ENCODE peak calls at places on chromosomes 4 and X, in ten cellular contexts. One of them, this sample, is unnamed.
A peak's percentile ranks its signal among the peaks of the same experiment; 100 is the strongest.

GRCh38 chr4:174629265-174629664 is 107.0 kb upstream of the HPGD start:
- DNase-seq in stimulated activated CD4-positive, alpha-beta T cell treated with anti-CD3 and anti-CD28 coated beads, Interleukin-2, amount 100 ng/mL, for 48 hours: no peak
- DNase-seq in T-helper 17 cell: no peak
- DNase-seq in activated T-helper 1 cell treated with anti-CD3 and anti-CD28 coated beads, Interleukin-12 subunit alpha, Interleukin-12 subunit beta, Interleukin-2, Interleukin-4 antibody, amounts not matched to agents 30 ng/mL and 10 ng/mL and 1 ng/mL, durations not matched to agents 14 hours and 24 hours and 36 hours: no peak
- DNase-seq in stimulated activated CD8-positive, alpha-beta memory T cell treated with anti-CD3 and anti-CD28 coated beads, Interleukin-15, amount 100 ng/mL, for 24 hours: no peak
- DNase-seq in activated CD4-positive, alpha-beta T cell treated with anti-CD3 and anti-CD28 coated beads for 24 hours: no peak
- DNase-seq in GM13976: no peak
- DNase-seq in psoas muscle: no peak
- DNase-seq in HTR-8/SVneo: no peak
- DNase-seq in T-cell: no peak
- DNase-seq in this sample: no peak

GRCh38 chrX:72201836-72202536 is 20.4 kb downstream of the PIN4 start:
- DNase-seq in stimulated activated CD4-positive, alpha-beta T cell treated with anti-CD3 and anti-CD28 coated beads, Interleukin-2, amount 100 ng/mL, for 48 hours: no peak
- DNase-seq in T-helper 17 cell: no peak
- DNase-seq in activated T-helper 1 cell treated with anti-CD3 and anti-CD28 coated beads, Interleukin-12 subunit alpha, Interleukin-12 subunit beta, Interleukin-2, Interleukin-4 antibody, amounts not matched to agents 30 ng/mL and 10 ng/mL and 1 ng/mL, durations not matched to agents 14 hours and 24 hours and 36 hours: no peak
- DNase-seq in stimulated activated CD8-positive, alpha-beta memory T cell treated with anti-CD3 and anti-CD28 coated beads, Interleukin-15, amount 100 ng/mL, for 24 hours: no peak
- DNase-seq in activated CD4-positive, alpha-beta T cell treated with anti-CD3 and anti-CD28 coated beads for 24 hours: no peak
- DNase-seq in GM13976: no peak
- DNase-seq in psoas muscle: no peak
- DNase-seq in HTR-8/SVneo: peak; percentile 47
- DNase-seq in T-cell: no peak
- DNase-seq in this sample: no peak

GRCh38 chrX:154082396-154083133 is 15.0 kb downstream of the MECP2 start:
- DNase-seq in stimulated activated CD4-positive, alpha-beta T cell treated with anti-CD3 and anti-CD28 coated beads, Interleukin-2, amount 100 ng/mL, for 48 hours: no peak
- DNase-seq in T-helper 17 cell: no peak
- DNase-seq in activated T-helper 1 cell treated with anti-CD3 and anti-CD28 coated beads, Interleukin-12 subunit alpha, Interleukin-12 subunit beta, Interleukin-2, Interleukin-4 antibody, amounts not matched to agents 30 ng/mL and 10 ng/mL and 1 ng/mL, durations not matched to agents 14 hours and 24 hours and 36 hours: no peak
- DNase-seq in stimulated activated CD8-positive, alpha-beta memory T cell treated with anti-CD3 and anti-CD28 coated beads, Interleukin-15, amount 100 ng/mL, for 24 hours: no peak
- DNase-seq in activated CD4-positive, alpha-beta T cell treated with anti-CD3 and anti-CD28 coated beads for 24 hours: no peak
- DNase-seq in GM13976: no peak
- DNase-seq in psoas muscle: no peak
- DNase-seq in HTR-8/SVneo: no peak
- DNase-seq in T-cell: no peak
- DNase-seq in this sample: no peak

GRCh38 chrX:80812176-80812575 is 2.5 kb upstream of the BRWD3 start:
- DNase-seq in stimulated activated CD4-positive, alpha-beta T cell treated with anti-CD3 and anti-CD28 coated beads, Interleukin-2, amount 100 ng/mL, for 48 hours: no peak
- DNase-seq in T-helper 17 cell: no peak
- DNase-seq in activated T-helper 1 cell treated with anti-CD3 and anti-CD28 coated beads, Interleukin-12 subunit alpha, Interleukin-12 subunit beta, Interleukin-2, Interleukin-4 antibody, amounts not matched to agents 30 ng/mL and 10 ng/mL and 1 ng/mL, durations not matched to agents 14 hours and 24 hours and 36 hours: peak; percentile 1
- DNase-seq in stimulated activated CD8-positive, alpha-beta memory T cell treated with anti-CD3 and anti-CD28 coated beads, Interleukin-15, amount 100 ng/mL, for 24 hours: no peak
- DNase-seq in activated CD4-positive, alpha-beta T cell treated with anti-CD3 and anti-CD28 coated beads for 24 hours: no peak
- DNase-seq in GM13976: no peak
- DNase-seq in psoas muscle: no peak
- DNase-seq in HTR-8/SVneo: no peak
- DNase-seq in T-cell: peak; percentile 23
- DNase-seq in this sample: no peak

GRCh38 chrX:19731307-19731706 is 156.1 kb downstream of the SH3KBP1 start:
- DNase-seq in stimulated activated CD4-positive, alpha-beta T cell treated with anti-CD3 and anti-CD28 coated beads, Interleukin-2, amount 100 ng/mL, for 48 hours: no peak
- DNase-seq in T-helper 17 cell: no peak
- DNase-seq in activated T-helper 1 cell treated with anti-CD3 and anti-CD28 coated beads, Interleukin-12 subunit alpha, Interleukin-12 subunit beta, Interleukin-2, Interleukin-4 antibody, amounts not matched to agents 30 ng/mL and 10 ng/mL and 1 ng/mL, durations not matched to agents 14 hours and 24 hours and 36 hours: no peak
- DNase-seq in stimulated activated CD8-positive, alpha-beta memory T cell treated with anti-CD3 and anti-CD28 coated beads, Interleukin-15, amount 100 ng/mL, for 24 hours: no peak
- DNase-seq in activated CD4-positive, alpha-beta T cell treated with anti-CD3 and anti-CD28 coated beads for 24 hours: no peak
- DNase-seq in GM13976: no peak
- DNase-seq in psoas muscle: no peak
- DNase-seq in HTR-8/SVneo: no peak
- DNase-seq in T-cell: no peak
- DNase-seq in this sample: no peak

GRCh38 chr4:57064811-57065711 is 45.1 kb downstream of the IGFBP7 start:
- DNase-seq in stimulated activated CD4-positive, alpha-beta T cell treated with anti-CD3 and anti-CD28 coated beads, Interleukin-2, amount 100 ng/mL, for 48 hours: no peak
- DNase-seq in T-helper 17 cell: no peak
- DNase-seq in activated T-helper 1 cell treated with anti-CD3 and anti-CD28 coated beads, Interleukin-12 subunit alpha, Interleukin-12 subunit beta, Interleukin-2, Interleukin-4 antibody, amounts not matched to agents 30 ng/mL and 10 ng/mL and 1 ng/mL, durations not matched to agents 14 hours and 24 hours and 36 hours: no peak
- DNase-seq in stimulated activated CD8-positive, alpha-beta memory T cell treated with anti-CD3 and anti-CD28 coated beads, Interleukin-15, amount 100 ng/mL, for 24 hours: no peak
- DNase-seq in activated CD4-positive, alpha-beta T cell treated with anti-CD3 and anti-CD28 coated beads for 24 hours: no peak
- DNase-seq in GM13976: no peak
- DNase-seq in psoas muscle: peak; percentile 74
- DNase-seq in HTR-8/SVneo: no peak
- DNase-seq in T-cell: no peak
- DNase-seq in this sample: no peak

GRCh38 chrX:46298821-46299220 is 246.4 kb downstream of the ZNF674 start:
- DNase-seq in stimulated activated CD4-positive, alpha-beta T cell treated with anti-CD3 and anti-CD28 coated beads, Interleukin-2, amount 100 ng/mL, for 48 hours: no peak
- DNase-seq in T-helper 17 cell: no peak
- DNase-seq in activated T-helper 1 cell treated with anti-CD3 and anti-CD28 coated beads, Interleukin-12 subunit alpha, Interleukin-12 subunit beta, Interleukin-2, Interleukin-4 antibody, amounts not matched to agents 30 ng/mL and 10 ng/mL and 1 ng/mL, durations not matched to agents 14 hours and 24 hours and 36 hours: no peak
- DNase-seq in stimulated activated CD8-positive, alpha-beta memory T cell treated with anti-CD3 and anti-CD28 coated beads, Interleukin-15, amount 100 ng/mL, for 24 hours: no peak
- DNase-seq in activated CD4-positive, alpha-beta T cell treated with anti-CD3 and anti-CD28 coated beads for 24 hours: no peak
- DNase-seq in GM13976: no peak
- DNase-seq in psoas muscle: no peak
- DNase-seq in HTR-8/SVneo: no peak
- DNase-seq in T-cell: no peak
- DNase-seq in this sample: no peak

GRCh38 chr4:2714071-2714770 is 41.9 kb downstream of the TNIP2 start:
- DNase-seq in stimulated activated CD4-positive, alpha-beta T cell treated with anti-CD3 and anti-CD28 coated beads, Interleukin-2, amount 100 ng/mL, for 48 hours: no peak
- DNase-seq in T-helper 17 cell: no peak
- DNase-seq in activated T-helper 1 cell treated with anti-CD3 and anti-CD28 coated beads, Interleukin-12 subunit alpha, Interleukin-12 subunit beta, Interleukin-2, Interleukin-4 antibody, amounts not matched to agents 30 ng/mL and 10 ng/mL and 1 ng/mL, durations not matched to agents 14 hours and 24 hours and 36 hours: peak; percentile 38
- DNase-seq in stimulated activated CD8-positive, alpha-beta memory T cell treated with anti-CD3 and anti-CD28 coated beads, Interleukin-15, amount 100 ng/mL, for 24 hours: no peak
- DNase-seq in activated CD4-positive, alpha-beta T cell treated with anti-CD3 and anti-CD28 coated beads for 24 hours: no peak
- DNase-seq in GM13976: no peak
- DNase-seq in psoas muscle: no peak
- DNase-seq in HTR-8/SVneo: no peak
- DNase-seq in T-cell: peak; percentile 30
- DNase-seq in this sample: peak; percentile 66

GRCh38 chr4:7324651-7325121 is 110.0 kb downstream of the PSAPL1 start:
- DNase-seq in stimulated activated CD4-positive, alpha-beta T cell treated with anti-CD3 and anti-CD28 coated beads, Interleukin-2, amount 100 ng/mL, for 48 hours: no peak
- DNase-seq in T-helper 17 cell: no peak
- DNase-seq in activated T-helper 1 cell treated with anti-CD3 and anti-CD28 coated beads, Interleukin-12 subunit alpha, Interleukin-12 subunit beta, Interleukin-2, Interleukin-4 antibody, amounts not matched to agents 30 ng/mL and 10 ng/mL and 1 ng/mL, durations not matched to agents 14 hours and 24 hours and 36 hours: no peak
- DNase-seq in stimulated activated CD8-positive, alpha-beta memory T cell treated with anti-CD3 and anti-CD28 coated beads, Interleukin-15, amount 100 ng/mL, for 24 hours: no peak
- DNase-seq in activated CD4-positive, alpha-beta T cell treated with anti-CD3 and anti-CD28 coated beads for 24 hours: no peak
- DNase-seq in GM13976: no peak
- DNase-seq in psoas muscle: no peak
- DNase-seq in HTR-8/SVneo: no peak
- DNase-seq in T-cell: no peak
- DNase-seq in this sample: no peak

GRCh38 chr4:820230-821172 is 5.4 kb downstream of the CPLX1 start:
- DNase-seq in stimulated activated CD4-positive, alpha-beta T cell treated with anti-CD3 and anti-CD28 coated beads, Interleukin-2, amount 100 ng/mL, for 48 hours: no peak
- DNase-seq in T-helper 17 cell: no peak
- DNase-seq in activated T-helper 1 cell treated with anti-CD3 and anti-CD28 coated beads, Interleukin-12 subunit alpha, Interleukin-12 subunit beta, Interleukin-2, Interleukin-4 antibody, amounts not matched to agents 30 ng/mL and 10 ng/mL and 1 ng/mL, durations not matched to agents 14 hours and 24 hours and 36 hours: no peak
- DNase-seq in stimulated activated CD8-positive, alpha-beta memory T cell treated with anti-CD3 and anti-CD28 coated beads, Interleukin-15, amount 100 ng/mL, for 24 hours: no peak
- DNase-seq in activated CD4-positive, alpha-beta T cell treated with anti-CD3 and anti-CD28 coated beads for 24 hours: no peak
- DNase-seq in GM13976: no peak
- DNase-seq in psoas muscle: peak; percentile 38
- DNase-seq in HTR-8/SVneo: no peak
- DNase-seq in T-cell: no peak
- DNase-seq in this sample: no peak

GRCh38 chrX:116246261-116246660 is 75.7 kb downstream of the AGTR2 start:
- DNase-seq in stimulated activated CD4-positive, alpha-beta T cell treated with anti-CD3 and anti-CD28 coated beads, Interleukin-2, amount 100 ng/mL, for 48 hours: no peak
- DNase-seq in T-helper 17 cell: no peak
- DNase-seq in activated T-helper 1 cell treated with anti-CD3 and anti-CD28 coated beads, Interleukin-12 subunit alpha, Interleukin-12 subunit beta, Interleukin-2, Interleukin-4 antibody, amounts not matched to agents 30 ng/mL and 10 ng/mL and 1 ng/mL, durations not matched to agents 14 hours and 24 hours and 36 hours: no peak
- DNase-seq in stimulated activated CD8-positive, alpha-beta memory T cell treated with anti-CD3 and anti-CD28 coated beads, Interleukin-15, amount 100 ng/mL, for 24 hours: no peak
- DNase-seq in activated CD4-positive, alpha-beta T cell treated with anti-CD3 and anti-CD28 coated beads for 24 hours: no peak
- DNase-seq in GM13976: no peak
- DNase-seq in psoas muscle: no peak
- DNase-seq in HTR-8/SVneo: no peak
- DNase-seq in T-cell: no peak
- DNase-seq in this sample: no peak

GRCh38 chrX:80216086-80216485 is 201.5 kb downstream of the TBX22 start:
- DNase-seq in stimulated activated CD4-positive, alpha-beta T cell treated with anti-CD3 and anti-CD28 coated beads, Interleukin-2, amount 100 ng/mL, for 48 hours: no peak
- DNase-seq in T-helper 17 cell: no peak
- DNase-seq in activated T-helper 1 cell treated with anti-CD3 and anti-CD28 coated beads, Interleukin-12 subunit alpha, Interleukin-12 subunit beta, Interleukin-2, Interleukin-4 antibody, amounts not matched to agents 30 ng/mL and 10 ng/mL and 1 ng/mL, durations not matched to agents 14 hours and 24 hours and 36 hours: no peak
- DNase-seq in stimulated activated CD8-positive, alpha-beta memory T cell treated with anti-CD3 and anti-CD28 coated beads, Interleukin-15, amount 100 ng/mL, for 24 hours: no peak
- DNase-seq in activated CD4-positive, alpha-beta T cell treated with anti-CD3 and anti-CD28 coated beads for 24 hours: no peak
- DNase-seq in GM13976: no peak
- DNase-seq in psoas muscle: no peak
- DNase-seq in HTR-8/SVneo: no peak
- DNase-seq in T-cell: no peak
- DNase-seq in this sample: no peak

GRCh38 chrX:139203681-139204575 is 326.6 kb upstream of the F9 start:
- DNase-seq in stimulated activated CD4-positive, alpha-beta T cell treated with anti-CD3 and anti-CD28 coated beads, Interleukin-2, amount 100 ng/mL, for 48 hours: no peak
- DNase-seq in T-helper 17 cell: no peak
- DNase-seq in activated T-helper 1 cell treated with anti-CD3 and anti-CD28 coated beads, Interleukin-12 subunit alpha, Interleukin-12 subunit beta, Interleukin-2, Interleukin-4 antibody, amounts not matched to agents 30 ng/mL and 10 ng/mL and 1 ng/mL, durations not matched to agents 14 hours and 24 hours and 36 hours: no peak
- DNase-seq in stimulated activated CD8-positive, alpha-beta memory T cell treated with anti-CD3 and anti-CD28 coated beads, Interleukin-15, amount 100 ng/mL, for 24 hours: no peak
- DNase-seq in activated CD4-positive, alpha-beta T cell treated with anti-CD3 and anti-CD28 coated beads for 24 hours: no peak
- DNase-seq in GM13976: peak; percentile 28
- DNase-seq in psoas muscle: peak; percentile 58
- DNase-seq in HTR-8/SVneo: no peak
- DNase-seq in T-cell: no peak
- DNase-seq in this sample: no peak

GRCh38 chrX:148823986-148824385 is 323.6 kb downstream of the AFF2 start:
- DNase-seq in stimulated activated CD4-positive, alpha-beta T cell treated with anti-CD3 and anti-CD28 coated beads, Interleukin-2, amount 100 ng/mL, for 48 hours: no peak
- DNase-seq in T-helper 17 cell: no peak
- DNase-seq in activated T-helper 1 cell treated with anti-CD3 and anti-CD28 coated beads, Interleukin-12 subunit alpha, Interleukin-12 subunit beta, Interleukin-2, Interleukin-4 antibody, amounts not matched to agents 30 ng/mL and 10 ng/mL and 1 ng/mL, durations not matched to agents 14 hours and 24 hours and 36 hours: no peak
- DNase-seq in stimulated activated CD8-positive, alpha-beta memory T cell treated with anti-CD3 and anti-CD28 coated beads, Interleukin-15, amount 100 ng/mL, for 24 hours: no peak
- DNase-seq in activated CD4-positive, alpha-beta T cell treated with anti-CD3 and anti-CD28 coated beads for 24 hours: no peak
- DNase-seq in GM13976: no peak
- DNase-seq in psoas muscle: no peak
- DNase-seq in HTR-8/SVneo: no peak
- DNase-seq in T-cell: no peak
- DNase-seq in this sample: no peak

GRCh38 chr4:55398966-55399365 is 3.2 kb downstream of the TMEM165 start:
- DNase-seq in stimulated activated CD4-positive, alpha-beta T cell treated with anti-CD3 and anti-CD28 coated beads, Interleukin-2, amount 100 ng/mL, for 48 hours: no peak
- DNase-seq in T-helper 17 cell: no peak
- DNase-seq in activated T-helper 1 cell treated with anti-CD3 and anti-CD28 coated beads, Interleukin-12 subunit alpha, Interleukin-12 subunit beta, Interleukin-2, Interleukin-4 antibody, amounts not matched to agents 30 ng/mL and 10 ng/mL and 1 ng/mL, durations not matched to agents 14 hours and 24 hours and 36 hours: no peak
- DNase-seq in stimulated activated CD8-positive, alpha-beta memory T cell treated with anti-CD3 and anti-CD28 coated beads, Interleukin-15, amount 100 ng/mL, for 24 hours: no peak
- DNase-seq in activated CD4-positive, alpha-beta T cell treated with anti-CD3 and anti-CD28 coated beads for 24 hours: no peak
- DNase-seq in GM13976: no peak
- DNase-seq in psoas muscle: no peak
- DNase-seq in HTR-8/SVneo: no peak
- DNase-seq in T-cell: no peak
- DNase-seq in this sample: no peak

GRCh38 chrX:36986231-36986630 is 21.9 kb upstream of the FAM47C start:
- DNase-seq in stimulated activated CD4-positive, alpha-beta T cell treated with anti-CD3 and anti-CD28 coated beads, Interleukin-2, amount 100 ng/mL, for 48 hours: no peak
- DNase-seq in T-helper 17 cell: no peak
- DNase-seq in activated T-helper 1 cell treated with anti-CD3 and anti-CD28 coated beads, Interleukin-12 subunit alpha, Interleukin-12 subunit beta, Interleukin-2, Interleukin-4 antibody, amounts not matched to agents 30 ng/mL and 10 ng/mL and 1 ng/mL, durations not matched to agents 14 hours and 24 hours and 36 hours: no peak
- DNase-seq in stimulated activated CD8-positive, alpha-beta memory T cell treated with anti-CD3 and anti-CD28 coated beads, Interleukin-15, amount 100 ng/mL, for 24 hours: no peak
- DNase-seq in activated CD4-positive, alpha-beta T cell treated with anti-CD3 and anti-CD28 coated beads for 24 hours: no peak
- DNase-seq in GM13976: no peak
- DNase-seq in psoas muscle: no peak
- DNase-seq in HTR-8/SVneo: no peak
- DNase-seq in T-cell: no peak
- DNase-seq in this sample: no peak

GRCh38 chr4:74054483-74055032 is 16.1 kb upstream of the CXCL3 start:
- DNase-seq in stimulated activated CD4-positive, alpha-beta T cell treated with anti-CD3 and anti-CD28 coated beads, Interleukin-2, amount 100 ng/mL, for 48 hours: no peak
- DNase-seq in T-helper 17 cell: no peak
- DNase-seq in activated T-helper 1 cell treated with anti-CD3 and anti-CD28 coated beads, Interleukin-12 subunit alpha, Interleukin-12 subunit beta, Interleukin-2, Interleukin-4 antibody, amounts not matched to agents 30 ng/mL and 10 ng/mL and 1 ng/mL, durations not matched to agents 14 hours and 24 hours and 36 hours: no peak
- DNase-seq in stimulated activated CD8-positive, alpha-beta memory T cell treated with anti-CD3 and anti-CD28 coated beads, Interleukin-15, amount 100 ng/mL, for 24 hours: no peak
- DNase-seq in activated CD4-positive, alpha-beta T cell treated with anti-CD3 and anti-CD28 coated beads for 24 hours: no peak
- DNase-seq in GM13976: no peak
- DNase-seq in psoas muscle: no peak
- DNase-seq in HTR-8/SVneo: no peak
- DNase-seq in T-cell: no peak
- DNase-seq in this sample: no peak

GRCh38 chr4:136526517-136526916 is 1005.8 kb downstream of the PCDH18 start:
- DNase-seq in stimulated activated CD4-positive, alpha-beta T cell treated with anti-CD3 and anti-CD28 coated beads, Interleukin-2, amount 100 ng/mL, for 48 hours: no peak
- DNase-seq in T-helper 17 cell: no peak
- DNase-seq in activated T-helper 1 cell treated with anti-CD3 and anti-CD28 coated beads, Interleukin-12 subunit alpha, Interleukin-12 subunit beta, Interleukin-2, Interleukin-4 antibody, amounts not matched to agents 30 ng/mL and 10 ng/mL and 1 ng/mL, durations not matched to agents 14 hours and 24 hours and 36 hours: no peak
- DNase-seq in stimulated activated CD8-positive, alpha-beta memory T cell treated with anti-CD3 and anti-CD28 coated beads, Interleukin-15, amount 100 ng/mL, for 24 hours: no peak
- DNase-seq in activated CD4-positive, alpha-beta T cell treated with anti-CD3 and anti-CD28 coated beads for 24 hours: no peak
- DNase-seq in GM13976: no peak
- DNase-seq in psoas muscle: no peak
- DNase-seq in HTR-8/SVneo: no peak
- DNase-seq in T-cell: no peak
- DNase-seq in this sample: no peak

GRCh38 chr4:152259866-152260265 is 276.0 kb downstream of the FBXW7 start:
- DNase-seq in stimulated activated CD4-positive, alpha-beta T cell treated with anti-CD3 and anti-CD28 coated beads, Interleukin-2, amount 100 ng/mL, for 48 hours: no peak
- DNase-seq in T-helper 17 cell: no peak
- DNase-seq in activated T-helper 1 cell treated with anti-CD3 and anti-CD28 coated beads, Interleukin-12 subunit alpha, Interleukin-12 subunit beta, Interleukin-2, Interleukin-4 antibody, amounts not matched to agents 30 ng/mL and 10 ng/mL and 1 ng/mL, durations not matched to agents 14 hours and 24 hours and 36 hours: no peak
- DNase-seq in stimulated activated CD8-positive, alpha-beta memory T cell treated with anti-CD3 and anti-CD28 coated beads, Interleukin-15, amount 100 ng/mL, for 24 hours: no peak
- DNase-seq in activated CD4-positive, alpha-beta T cell treated with anti-CD3 and anti-CD28 coated beads for 24 hours: no peak
- DNase-seq in GM13976: no peak
- DNase-seq in psoas muscle: no peak
- DNase-seq in HTR-8/SVneo: peak; percentile 30
- DNase-seq in T-cell: no peak
- DNase-seq in this sample: no peak

GRCh38 chr4:8709729-8710360 is 117.3 kb downstream of the CPZ start:
- DNase-seq in stimulated activated CD4-positive, alpha-beta T cell treated with anti-CD3 and anti-CD28 coated beads, Interleukin-2, amount 100 ng/mL, for 48 hours: no peak
- DNase-seq in T-helper 17 cell: no peak
- DNase-seq in activated T-helper 1 cell treated with anti-CD3 and anti-CD28 coated beads, Interleukin-12 subunit alpha, Interleukin-12 subunit beta, Interleukin-2, Interleukin-4 antibody, amounts not matched to agents 30 ng/mL and 10 ng/mL and 1 ng/mL, durations not matched to agents 14 hours and 24 hours and 36 hours: no peak
- DNase-seq in stimulated activated CD8-positive, alpha-beta memory T cell treated with anti-CD3 and anti-CD28 coated beads, Interleukin-15, amount 100 ng/mL, for 24 hours: no peak
- DNase-seq in activated CD4-positive, alpha-beta T cell treated with anti-CD3 and anti-CD28 coated beads for 24 hours: no peak
- DNase-seq in GM13976: no peak
- DNase-seq in psoas muscle: peak; percentile 22
- DNase-seq in HTR-8/SVneo: no peak
- DNase-seq in T-cell: no peak
- DNase-seq in this sample: no peak

GRCh38 chr4:143341186-143341755 is 4.6 kb downstream of the GAB1 start:
- DNase-seq in stimulated activated CD4-positive, alpha-beta T cell treated with anti-CD3 and anti-CD28 coated beads, Interleukin-2, amount 100 ng/mL, for 48 hours: no peak
- DNase-seq in T-helper 17 cell: no peak
- DNase-seq in activated T-helper 1 cell treated with anti-CD3 and anti-CD28 coated beads, Interleukin-12 subunit alpha, Interleukin-12 subunit beta, Interleukin-2, Interleukin-4 antibody, amounts not matched to agents 30 ng/mL and 10 ng/mL and 1 ng/mL, durations not matched to agents 14 hours and 24 hours and 36 hours: no peak
- DNase-seq in stimulated activated CD8-positive, alpha-beta memory T cell treated with anti-CD3 and anti-CD28 coated beads, Interleukin-15, amount 100 ng/mL, for 24 hours: no peak
- DNase-seq in activated CD4-positive, alpha-beta T cell treated with anti-CD3 and anti-CD28 coated beads for 24 hours: no peak
- DNase-seq in GM13976: no peak
- DNase-seq in psoas muscle: no peak
- DNase-seq in HTR-8/SVneo: no peak
- DNase-seq in T-cell: no peak
- DNase-seq in this sample: no peak